ENCODE peak calls at places on chromosomes 13 and 19, in ten cellular contexts. J is mucosa of descending colon, C is HL-60, Z is cardiac fibroblast, F is GM10248, R is AG09309, D is A549, N is choroid plexus epithelial cell, Y is left lung, L is H1. E is an unnamed sample.

GRCh38 chr13:36787181-36787580 is 31.8 kb upstream of the RFXAP start:
- DNase-seq in J (no peak), D (no peak), Y (no peak), Z (no peak), R (no peak), C (no peak), F (no peak), L (no peak), N (no peak), E (no peak)

GRCh38 chr19:34120846-34121639 is 51.3 kb upstream of the LSM14A start:
- DNase-seq in F (peak; percentile 64), R (no peak), N (peak; percentile 79), D (peak; percentile 87), J (peak; percentile 48), Y (no peak), C (no peak), L (no peak), Z (peak; percentile 71), E (peak; percentile 30)

GRCh38 chr19:34525001-34525400 is 43.4 kb downstream of the WTIP start:
- DNase-seq in Z (no peak), L (no peak), J (no peak), F (no peak), N (no peak), R (no peak), Y (no peak), D (no peak), C (no peak), E (no peak)

GRCh38 chr13:110200276-110200675 is 106.7 kb downstream of the COL4A1 start:
- DNase-seq in F (no peak), Y (no peak), R (no peak), Z (no peak), D (no peak), J (no peak), C (peak; percentile 23), N (no peak), L (no peak), E (no peak)

GRCh38 chr13:23844132-23844531 is 45.1 kb downstream of the MIPEP start:
- DNase-seq in Y (no peak), C (no peak), N (no peak), R (no peak), Z (no peak), D (no peak), L (no peak), F (no peak), J (no peak), E (no peak)

GRCh38 chr13:45873491-45874360 is 22.2 kb upstream of the SIAH3 start:
- DNase-seq in D (no peak), N (peak; percentile 21), R (no peak), F (no peak), J (no peak), C (no peak), Z (peak; percentile 46), Y (no peak), L (no peak), E (no peak)

GRCh38 chr19:48674216-48674809 is 1.5 kb upstream of the NTN5 start:
- DNase-seq in F (peak; percentile 16), N (no peak), Y (no peak), Z (no peak), R (no peak), D (no peak), J (no peak), C (no peak), L (no peak), E (no peak)

GRCh38 chr19:44820648-44821609 is 12.0 kb downstream of the BCAM start:
- DNase-seq in F (no peak), R (no peak), Y (no peak), J (no peak), D (no peak), Z (peak; percentile 32), L (no peak), N (no peak), C (no peak), E (no peak)

GRCh38 chr13:37476874-37477273 is 121.7 kb downstream of the POSTN start:
- DNase-seq in Y (no peak), R (no peak), C (no peak), N (peak; percentile 23), Z (peak; percentile 51), L (no peak), F (no peak), D (no peak), J (no peak), E (no peak)

GRCh38 chr13:61095885-61096284 is 319.8 kb downstream of the PCDH20 start:
- DNase-seq in D (no peak), N (no peak), J (no peak), L (no peak), R (no peak), Z (no peak), C (no peak), Y (no peak), F (no peak), E (no peak)

GRCh38 chr19:35565016-35565856 is 1.8 kb upstream of the ATP4A start:
- DNase-seq in D (no peak), R (no peak), Y (no peak), Z (no peak), F (no peak), J (no peak), L (no peak), C (no peak), N (no peak), E (no peak)

GRCh38 chr13:104875008-104875762 is 1660.3 kb downstream of the EFNB2 start:
- DNase-seq in L (no peak), F (no peak), C (no peak), N (no peak), R (no peak), D (no peak), J (no peak), Y (no peak), Z (no peak), E (peak; percentile 21)

GRCh38 chr13:104868806-104869205 is 1666.7 kb downstream of the EFNB2 start:
- DNase-seq in R (no peak), N (no peak), D (no peak), Z (no peak), L (no peak), Y (no peak), J (no peak), C (no peak), F (no peak), E (no peak)

GRCh38 chr13:104872153-104872552 is 1663.3 kb downstream of the EFNB2 start:
- DNase-seq in C (no peak), R (no peak), D (no peak), F (no peak), J (no peak), L (no peak), N (no peak), Z (no peak), Y (no peak), E (no peak)

GRCh38 chr13:104871456-104871855 is 1664.0 kb downstream of the EFNB2 start:
- DNase-seq in D (no peak), J (no peak), Y (no peak), N (no peak), C (peak; percentile 44), Z (no peak), R (no peak), L (no peak), F (no peak), E (no peak)

GRCh38 chr13:104869501-104869900 is 1666.0 kb downstream of the EFNB2 start:
- DNase-seq in Z (peak; percentile 3), C (peak; percentile 57), N (peak; percentile 50), R (no peak), Y (no peak), J (no peak), F (no peak), L (no peak), D (no peak), E (no peak)
- TF ChIP-seq CTCF in Z (no peak), C (no peak), N (no peak), R (no peak), Y (no peak), J (no peak), F (no peak), L (no peak), D (no peak), E (no peak)

GRCh38 chr19:7197760-7198696 is 96.2 kb downstream of the INSR start:
- DNase-seq in L (peak; percentile 59), D (peak; percentile 72), R (peak; percentile 86), C (peak; percentile 89), F (peak; percentile 96), J (peak; percentile 91), N (peak; percentile 96), Z (peak; percentile 93), Y (peak; percentile 97), E (peak; percentile 92)
- TF ChIP-seq CTCF in L (no peak), D (no peak), R (no peak), C (no peak), F (no peak), J (no peak), N (no peak), Z (no peak), Y (peak; percentile 18), E (no peak)

GRCh38 chr19:15629003-15629880 is 11.5 kb upstream of the CYP4F3 start:
- DNase-seq in J (peak; percentile 94), R (peak; percentile 1), Z (peak; percentile 59), L (no peak), F (peak; percentile 84), N (peak; percentile 62), Y (peak; percentile 97), D (peak; percentile 40), C (peak; percentile 48), E (peak; percentile 84)
- TF ChIP-seq CTCF in J (peak; percentile 93), R (peak; percentile 95), Z (peak; percentile 94), L (peak; percentile 52), F (peak; percentile 92), N (peak; percentile 85), Y (peak; percentile 94), D (peak; percentile 73), C (peak; percentile 57), E (peak; percentile 79)

GRCh38 chr13:51803422-51804294 is at the start of gene DHRS12:
- DNase-seq in Y (peak; percentile 98), F (peak; percentile 91), R (no peak), L (no peak), D (peak; percentile 77), C (peak; percentile 78), Z (peak; percentile 80), N (peak; percentile 86), J (peak; percentile 94), E (peak; percentile 88)
- TF ChIP-seq CTCF in Y (no peak), F (no peak), R (no peak), L (no peak), D (no peak), C (no peak), Z (peak; percentile 9), N (no peak), J (no peak), E (no peak)

E was measured in natural killer cell.